ENCODE peak calls at places on chromosome 20, in five cellular contexts. J, T, B, Q and W are unnamed samples.

GRCh38 chr20:52137850-52138249 is 53.7 kb downstream of the ZFP64 start:
- DNase-seq in J (no peak), T (no peak), B (no peak), Q (no peak), W (no peak)

GRCh38 chr20:51712501-51713212 is 55.5 kb downstream of the ATP9A start:
- DNase-seq in J (peak; percentile 43), T (no peak), B (no peak), Q (no peak), W (no peak)

GRCh38 chr20:38805958-38806854 is 709 bp downstream of the PPP1R16B start:
- DNase-seq in J (peak; percentile 64), T (no peak), B (peak; percentile 77), Q (no peak), W (peak; percentile 20)

GRCh38 chr20:44731657-44732056 is 14.0 kb upstream of the KCNK15 start:
- DNase-seq in J (no peak), T (no peak), B (peak; percentile 78), Q (no peak), W (no peak)

GRCh38 chr20:31716818-31717477 is 5.7 kb downstream of the BCL2L1 start:
- DNase-seq in J (no peak), T (no peak), B (no peak), Q (no peak), W (no peak)

GRCh38 chr20:24720957-24721356 is 228.1 kb upstream of the CST7 start:
- DNase-seq in J (no peak), T (no peak), B (no peak), Q (no peak), W (no peak)

GRCh38 chr20:14775778-14776177 is 438.4 kb upstream of the FLRT3 start:
- DNase-seq in J (peak; percentile 58), T (no peak), B (no peak), Q (no peak), W (no peak)

GRCh38 chr20:33005908-33006775 is 1.4 kb upstream of the BPIFB2 start:
- DNase-seq in J (no peak), T (no peak), B (peak; percentile 56), Q (no peak), W (no peak)

GRCh38 chr20:5772704-5773103 is 22.5 kb downstream of the SHLD1 start:
- DNase-seq in J (no peak), T (no peak), B (no peak), Q (no peak), W (no peak)

GRCh38 chr20:3692706-3693294 is 11.0 kb upstream of the ADAM33 start:
- DNase-seq in J (no peak), T (no peak), B (no peak), Q (no peak), W (no peak)

GRCh38 chr20:32823078-32823477 is 3.3 kb downstream of the MAPRE1 start:
- DNase-seq in J (no peak), T (no peak), B (no peak), Q (peak; percentile 52), W (no peak)

GRCh38 chr20:19807901-19808300 is 49.8 kb downstream of the RIN2 start:
- DNase-seq in J (no peak), T (no peak), B (no peak), Q (no peak), W (no peak)

GRCh38 chr20:15616626-15617025 is 956.6 kb downstream of the KIF16B start:
- DNase-seq in J (no peak), T (no peak), B (no peak), Q (no peak), W (no peak)

GRCh38 chr20:5191829-5192569 is 65.2 kb downstream of the CDS2 start:
- DNase-seq in J (peak; percentile 64), T (no peak), B (no peak), Q (no peak), W (peak; percentile 7)

GRCh38 chr20:8855315-8855714 is 213.6 kb upstream of the PLCB4 start:
- DNase-seq in J (no peak), T (no peak), B (no peak), Q (no peak), W (no peak)

GRCh38 chr20:48827880-48828733 is at the start of gene PREX1:
- DNase-seq in J (peak; percentile 92), T (peak; percentile 48), B (peak; percentile 94), Q (peak; percentile 85), W (peak; percentile 72)

GRCh38 chr20:35303735-35304431 is 11.7 kb upstream of the FAM83C start:
- DNase-seq in J (peak; percentile 95), T (peak; percentile 65), B (peak; percentile 89), Q (peak; percentile 88), W (peak; percentile 76)

GRCh38 chr20:23156170-23156841 is 70.2 kb upstream of the CD93 start:
- DNase-seq in J (peak; percentile 69), T (no peak), B (no peak), Q (peak; percentile 87), W (no peak)
- H3K27ac ChIP-seq in J (no peak overlapping the region), T (no peak overlapping the region), B (peak overlapping the region; percentile 84), Q (peak overlapping the region; percentile 69), W (no peak overlapping the region)

GRCh38 chr20:41030536-41031242 is 2.1 kb downstream of the TOP1 start:
- DNase-seq in J (no peak), T (no peak), B (no peak), Q (no peak), W (no peak)

GRCh38 chr20:41028359-41029149 is at the start of gene TOP1:
- DNase-seq in J (peak; percentile 100), T (peak; percentile 100), B (peak; percentile 100), Q (peak; percentile 100), W (peak; percentile 100)

GRCh38 chr20:41032243-41032642 is 3.6 kb downstream of the TOP1 start:
- DNase-seq in J (no peak), T (no peak), B (no peak), Q (no peak), W (no peak)

GRCh38 chr20:41029150-41029872 is 689 bp downstream of the TOP1 start:
- DNase-seq in J (peak; percentile 66), T (no peak), B (peak; percentile 80), Q (no peak), W (peak; percentile 11)

GRCh38 chr20:41031243-41031619 is 2.6 kb downstream of the TOP1 start:
- DNase-seq in J (no peak), T (no peak), B (no peak), Q (no peak), W (no peak)
- H3K27ac ChIP-seq in J (no peak overlapping the region), T (no peak overlapping the region), B (no peak overlapping the region), Q (no peak overlapping the region), W (no peak overlapping the region)

GRCh38 chr20:13777171-13777601 is 7.5 kb downstream of the ESF1 start:
- DNase-seq in J (no peak), T (no peak), B (no peak), Q (no peak), W (no peak)

GRCh38 chr20:13770141-13770540 is 14.6 kb downstream of the ESF1 start:
- DNase-seq in J (no peak), T (no peak), B (no peak), Q (no peak), W (no peak)

GRCh38 chr20:13775867-13776266 is 8.9 kb downstream of the ESF1 start:
- DNase-seq in J (no peak), T (no peak), B (no peak), Q (no peak), W (no peak)

GRCh38 chr20:13771853-13772453 is 12.8 kb downstream of the ESF1 start:
- DNase-seq in J (no peak), T (no peak), B (no peak), Q (no peak), W (no peak)

GRCh38 chr20:13772529-13772928 is 12.2 kb downstream of the ESF1 start:
- DNase-seq in J (no peak), T (no peak), B (no peak), Q (no peak), W (no peak)
- H3K27ac ChIP-seq in J (no peak overlapping the region), T (no peak overlapping the region), B (no peak overlapping the region), Q (no peak overlapping the region), W (no peak overlapping the region)

GRCh38 chr20:50548396-50548795 is 38.2 kb downstream of the PTPN1 start:
- DNase-seq in J (no peak), T (no peak), B (no peak), Q (no peak), W (no peak)

GRCh38 chr20:50547956-50548355 is 37.8 kb downstream of the PTPN1 start:
- DNase-seq in J (no peak), T (no peak), B (no peak), Q (no peak), W (no peak)

GRCh38 chr20:50551288-50551687 is 41.1 kb downstream of the PTPN1 start:
- DNase-seq in J (no peak), T (no peak), B (no peak), Q (no peak), W (no peak)

GRCh38 chr20:50552979-50553378 is 42.8 kb downstream of the PTPN1 start:
- DNase-seq in J (no peak), T (no peak), B (no peak), Q (no peak), W (no peak)

DNA sequence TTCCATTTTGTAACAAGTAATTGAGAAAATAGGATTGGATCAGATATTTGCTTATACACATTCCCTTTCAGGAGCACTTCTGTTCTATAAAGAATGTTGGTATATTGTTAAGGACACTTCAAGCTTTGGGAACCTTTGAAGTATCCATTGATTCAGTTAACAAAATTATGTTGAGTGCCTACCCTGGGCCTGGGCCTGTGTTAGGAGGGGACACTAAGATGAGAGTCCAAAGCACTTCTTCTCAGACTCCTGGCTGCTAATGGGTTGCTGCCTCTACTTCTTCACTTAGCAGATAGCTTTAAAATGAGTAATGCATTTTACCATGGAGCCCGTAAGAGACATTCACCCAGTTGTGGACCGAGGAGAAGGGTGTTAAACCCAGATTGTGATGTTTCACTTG is 40.3 kb downstream of the PTPN1 start:
- DNase-seq in J (no peak), T (no peak), B (no peak), Q (no peak), W (no peak)
- H3K27ac ChIP-seq in J (no peak overlapping the region), T (no peak overlapping the region), B (no peak overlapping the region), Q (no peak overlapping the region), W (no peak overlapping the region)

GRCh38 chr20:54772931-54773642 is 297.7 kb downstream of the DOK5 start:
- DNase-seq in J (no peak), T (no peak), B (no peak), Q (no peak), W (no peak)
- H3K27ac ChIP-seq in J (no peak overlapping the region), T (no peak overlapping the region), B (no peak overlapping the region), Q (no peak overlapping the region), W (no peak overlapping the region)

GRCh38 chr20:2280083-2280482 is 15.7 kb upstream of the TGM3 start:
- DNase-seq in J (no peak), T (no peak), B (no peak), Q (peak; percentile 8), W (no peak)
- H3K27ac ChIP-seq in J (no peak overlapping the region), T (no peak overlapping the region), B (no peak overlapping the region), Q (no peak overlapping the region), W (no peak overlapping the region)